ENCODE peak calls at places on chromosomes 12 and 14, in eight cellular contexts. One of them, this sample, is unnamed.

GRCh38 chr12:14723763-14724162 is 27.4 kb upstream of the GUCY2C start:
- DNase-seq in heart left ventricle: peak; percentile 36
- DNase-seq in H1: no peak
- DNase-seq in AG04450: peak; percentile 11
- DNase-seq in astrocyte: peak; percentile 8
- DNase-seq in CD4-positive, CD25-positive, alpha-beta regulatory T cell: peak; percentile 48
- DNase-seq in DND-41: peak; percentile 59
- DNase-seq in tibial artery: peak; percentile 23
- DNase-seq in this sample: no peak

GRCh38 chr12:6943387-6943718 is 263 bp upstream of the RNU7-1 start:
- DNase-seq in heart left ventricle: peak; percentile 89
- DNase-seq in H1: peak; percentile 72
- DNase-seq in AG04450: peak; percentile 83
- DNase-seq in astrocyte: peak; percentile 93
- DNase-seq in CD4-positive, CD25-positive, alpha-beta regulatory T cell: peak; percentile 78
- DNase-seq in DND-41: peak; percentile 85
- DNase-seq in tibial artery: peak; percentile 92
- DNase-seq in this sample: peak; percentile 84

GRCh38 chr14:64500088-64500487 is 3.5 kb downstream of the ZBTB25 start:
- DNase-seq in heart left ventricle: no peak
- DNase-seq in H1: no peak
- DNase-seq in AG04450: no peak
- DNase-seq in astrocyte: no peak
- DNase-seq in CD4-positive, CD25-positive, alpha-beta regulatory T cell: no peak
- DNase-seq in DND-41: no peak
- DNase-seq in tibial artery: no peak
- DNase-seq in this sample: no peak

GRCh38 chr14:101828038-101828437 is 66.5 kb downstream of the PPP2R5C start:
- DNase-seq in heart left ventricle: no peak
- DNase-seq in H1: no peak
- DNase-seq in AG04450: no peak
- DNase-seq in astrocyte: no peak
- DNase-seq in CD4-positive, CD25-positive, alpha-beta regulatory T cell: no peak
- DNase-seq in DND-41: no peak
- DNase-seq in tibial artery: no peak
- DNase-seq in this sample: no peak

GRCh38 chr14:35944847-35945246 is 118.7 kb downstream of the BRMS1L start:
- DNase-seq in heart left ventricle: no peak
- DNase-seq in H1: peak; percentile 67
- DNase-seq in AG04450: no peak
- DNase-seq in astrocyte: no peak
- DNase-seq in CD4-positive, CD25-positive, alpha-beta regulatory T cell: no peak
- DNase-seq in DND-41: peak; percentile 29
- DNase-seq in tibial artery: no peak
- DNase-seq in this sample: peak; percentile 37

GRCh38 chr14:89000007-89000942 is 175.8 kb downstream of the TTC8 start:
- DNase-seq in heart left ventricle: no peak
- DNase-seq in H1: no peak
- DNase-seq in AG04450: peak; percentile 88
- DNase-seq in astrocyte: peak; percentile 96
- DNase-seq in CD4-positive, CD25-positive, alpha-beta regulatory T cell: no peak
- DNase-seq in DND-41: peak; percentile 39
- DNase-seq in tibial artery: no peak
- DNase-seq in this sample: no peak

GRCh38 chr12:124170756-124171155 is 124.1 kb upstream of the RFLNA start:
- DNase-seq in heart left ventricle: no peak
- DNase-seq in H1: no peak
- DNase-seq in AG04450: no peak
- DNase-seq in astrocyte: peak; percentile 6
- DNase-seq in CD4-positive, CD25-positive, alpha-beta regulatory T cell: no peak
- DNase-seq in DND-41: no peak
- DNase-seq in tibial artery: no peak
- DNase-seq in this sample: no peak

GRCh38 chr12:106090586-106091411 is 48.0 kb downstream of the NUAK1 start:
- DNase-seq in heart left ventricle: peak; percentile 71
- DNase-seq in H1: no peak
- DNase-seq in AG04450: no peak
- DNase-seq in astrocyte: peak; percentile 91
- DNase-seq in CD4-positive, CD25-positive, alpha-beta regulatory T cell: no peak
- DNase-seq in DND-41: no peak
- DNase-seq in tibial artery: peak; percentile 81
- DNase-seq in this sample: no peak

GRCh38 chr12:117718141-117718540 is 250.6 kb downstream of the KSR2 start:
- DNase-seq in heart left ventricle: no peak
- DNase-seq in H1: no peak
- DNase-seq in AG04450: no peak
- DNase-seq in astrocyte: no peak
- DNase-seq in CD4-positive, CD25-positive, alpha-beta regulatory T cell: no peak
- DNase-seq in DND-41: no peak
- DNase-seq in tibial artery: no peak
- DNase-seq in this sample: no peak

DNA sequence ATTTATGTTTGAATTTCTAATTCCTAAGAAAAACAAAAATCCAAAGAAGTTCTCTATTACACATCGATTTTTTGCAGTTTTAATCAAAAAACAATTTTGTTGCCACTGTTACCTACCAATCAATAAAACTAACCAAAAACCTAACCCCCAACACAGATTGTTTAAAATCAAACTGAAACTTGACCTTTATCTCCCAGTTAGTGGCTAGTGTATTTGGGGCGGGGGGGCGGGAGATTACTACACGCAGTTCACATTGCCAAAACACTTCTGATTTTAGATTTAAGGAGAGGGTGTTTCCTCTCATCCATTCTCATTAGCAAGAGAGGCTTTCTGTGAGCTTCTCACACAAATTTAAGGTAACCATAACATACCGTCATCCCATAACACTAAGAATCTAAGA is 6.4 kb downstream of the CDC42BPB start:
- DNase-seq in heart left ventricle: no peak
- DNase-seq in H1: no peak
- DNase-seq in AG04450: no peak
- DNase-seq in astrocyte: no peak
- DNase-seq in CD4-positive, CD25-positive, alpha-beta regulatory T cell: no peak
- DNase-seq in DND-41: no peak
- DNase-seq in tibial artery: no peak
- DNase-seq in this sample: no peak
- H3K4me3 ChIP-seq in heart left ventricle: no peak overlapping the region
- H3K4me3 ChIP-seq in H1: no peak overlapping the region
- H3K4me3 ChIP-seq in AG04450: no peak overlapping the region
- H3K4me3 ChIP-seq in astrocyte: no peak overlapping the region
- H3K4me3 ChIP-seq in CD4-positive, CD25-positive, alpha-beta regulatory T cell: no peak overlapping the region
- H3K4me3 ChIP-seq in DND-41: no peak overlapping the region
- H3K4me3 ChIP-seq in tibial artery: no peak overlapping the region
- H3K4me3 ChIP-seq in this sample: no peak overlapping the region

GRCh38 chr14:75431827-75432226 is 4.0 kb downstream of the JDP2 start:
- DNase-seq in heart left ventricle: no peak
- DNase-seq in H1: no peak
- DNase-seq in AG04450: no peak
- DNase-seq in astrocyte: no peak
- DNase-seq in CD4-positive, CD25-positive, alpha-beta regulatory T cell: no peak
- DNase-seq in DND-41: no peak
- DNase-seq in tibial artery: no peak
- DNase-seq in this sample: no peak

GRCh38 chr14:75430106-75430505 is 2.3 kb downstream of the JDP2 start:
- DNase-seq in heart left ventricle: no peak
- DNase-seq in H1: no peak
- DNase-seq in AG04450: no peak
- DNase-seq in astrocyte: no peak
- DNase-seq in CD4-positive, CD25-positive, alpha-beta regulatory T cell: no peak
- DNase-seq in DND-41: no peak
- DNase-seq in tibial artery: peak; percentile 73
- DNase-seq in this sample: no peak

GRCh38 chr14:75432406-75432805 is 4.6 kb downstream of the JDP2 start:
- DNase-seq in heart left ventricle: no peak
- DNase-seq in H1: no peak
- DNase-seq in AG04450: no peak
- DNase-seq in astrocyte: no peak
- DNase-seq in CD4-positive, CD25-positive, alpha-beta regulatory T cell: no peak
- DNase-seq in DND-41: no peak
- DNase-seq in tibial artery: no peak
- DNase-seq in this sample: no peak

GRCh38 chr14:75430526-75430925 is 2.7 kb downstream of the JDP2 start:
- DNase-seq in heart left ventricle: no peak
- DNase-seq in H1: no peak
- DNase-seq in AG04450: no peak
- DNase-seq in astrocyte: peak; percentile 38
- DNase-seq in CD4-positive, CD25-positive, alpha-beta regulatory T cell: no peak
- DNase-seq in DND-41: no peak
- DNase-seq in tibial artery: peak; percentile 70
- DNase-seq in this sample: no peak

DNA sequence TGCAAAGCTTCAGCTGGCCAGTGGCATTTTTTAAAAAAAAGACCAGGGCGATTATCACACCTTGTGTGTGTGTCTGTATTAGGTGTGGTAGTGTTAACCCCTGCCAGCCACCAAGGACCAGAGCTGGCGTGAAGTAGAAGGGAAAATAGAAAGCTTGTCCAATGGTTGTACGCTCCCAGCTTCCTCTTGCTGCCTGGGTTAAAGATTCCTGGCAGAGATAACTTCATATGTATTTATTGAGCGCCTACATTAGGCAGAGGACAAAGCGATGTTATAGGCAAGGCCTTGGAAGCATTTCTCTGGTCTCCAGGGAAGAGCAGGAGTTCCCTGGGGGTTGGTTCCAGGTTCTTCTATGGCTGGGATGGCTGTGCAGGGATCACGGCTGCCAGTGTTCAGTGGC is 3.2 kb downstream of the JDP2 start:
- DNase-seq in heart left ventricle: no peak
- DNase-seq in H1: no peak
- DNase-seq in AG04450: no peak
- DNase-seq in astrocyte: no peak
- DNase-seq in CD4-positive, CD25-positive, alpha-beta regulatory T cell: no peak
- DNase-seq in DND-41: no peak
- DNase-seq in tibial artery: no peak
- DNase-seq in this sample: no peak
- H3K27ac ChIP-seq in heart left ventricle: peak overlapping the region; percentile 7
- H3K27ac ChIP-seq in H1: no peak overlapping the region
- H3K27ac ChIP-seq in AG04450: no peak overlapping the region
- H3K27ac ChIP-seq in astrocyte: no peak overlapping the region
- H3K27ac ChIP-seq in CD4-positive, CD25-positive, alpha-beta regulatory T cell: no peak overlapping the region
- H3K27ac ChIP-seq in DND-41: no peak overlapping the region
- H3K27ac ChIP-seq in tibial artery: peak overlapping the region; percentile 3
- H3K27ac ChIP-seq in this sample: no peak overlapping the region

GRCh38 chr12:130875193-130875592 is 3.3 kb downstream of the RAN start:
- DNase-seq in heart left ventricle: no peak
- DNase-seq in H1: no peak
- DNase-seq in AG04450: no peak
- DNase-seq in astrocyte: no peak
- DNase-seq in CD4-positive, CD25-positive, alpha-beta regulatory T cell: no peak
- DNase-seq in DND-41: no peak
- DNase-seq in tibial artery: no peak
- DNase-seq in this sample: no peak

GRCh38 chr12:130873825-130874224 is 2.0 kb downstream of the RAN start:
- DNase-seq in heart left ventricle: no peak
- DNase-seq in H1: no peak
- DNase-seq in AG04450: no peak
- DNase-seq in astrocyte: no peak
- DNase-seq in CD4-positive, CD25-positive, alpha-beta regulatory T cell: no peak
- DNase-seq in DND-41: no peak
- DNase-seq in tibial artery: no peak
- DNase-seq in this sample: no peak

GRCh38 chr12:130876297-130876696 is 4.4 kb downstream of the RAN start:
- DNase-seq in heart left ventricle: no peak
- DNase-seq in H1: no peak
- DNase-seq in AG04450: no peak
- DNase-seq in astrocyte: no peak
- DNase-seq in CD4-positive, CD25-positive, alpha-beta regulatory T cell: no peak
- DNase-seq in DND-41: no peak
- DNase-seq in tibial artery: no peak
- DNase-seq in this sample: no peak

GRCh38 chr12:130873106-130873795 is 1.4 kb downstream of the RAN start:
- DNase-seq in heart left ventricle: no peak
- DNase-seq in H1: no peak
- DNase-seq in AG04450: no peak
- DNase-seq in astrocyte: no peak
- DNase-seq in CD4-positive, CD25-positive, alpha-beta regulatory T cell: no peak
- DNase-seq in DND-41: no peak
- DNase-seq in tibial artery: no peak
- DNase-seq in this sample: no peak

GRCh38 chr12:130874696-130875095 is 2.8 kb downstream of the RAN start:
- DNase-seq in heart left ventricle: no peak
- DNase-seq in H1: no peak
- DNase-seq in AG04450: no peak
- DNase-seq in astrocyte: no peak
- DNase-seq in CD4-positive, CD25-positive, alpha-beta regulatory T cell: no peak
- DNase-seq in DND-41: no peak
- DNase-seq in tibial artery: no peak
- DNase-seq in this sample: no peak
- H3K4me3 ChIP-seq in heart left ventricle: no peak overlapping the region
- H3K4me3 ChIP-seq in H1: no peak overlapping the region
- H3K4me3 ChIP-seq in AG04450: no peak overlapping the region
- H3K4me3 ChIP-seq in astrocyte: no peak overlapping the region
- H3K4me3 ChIP-seq in CD4-positive, CD25-positive, alpha-beta regulatory T cell: peak overlapping the region; percentile 95
- H3K4me3 ChIP-seq in DND-41: no peak overlapping the region
- H3K4me3 ChIP-seq in tibial artery: no peak overlapping the region
- H3K4me3 ChIP-seq in this sample: no peak overlapping the region

DNA sequence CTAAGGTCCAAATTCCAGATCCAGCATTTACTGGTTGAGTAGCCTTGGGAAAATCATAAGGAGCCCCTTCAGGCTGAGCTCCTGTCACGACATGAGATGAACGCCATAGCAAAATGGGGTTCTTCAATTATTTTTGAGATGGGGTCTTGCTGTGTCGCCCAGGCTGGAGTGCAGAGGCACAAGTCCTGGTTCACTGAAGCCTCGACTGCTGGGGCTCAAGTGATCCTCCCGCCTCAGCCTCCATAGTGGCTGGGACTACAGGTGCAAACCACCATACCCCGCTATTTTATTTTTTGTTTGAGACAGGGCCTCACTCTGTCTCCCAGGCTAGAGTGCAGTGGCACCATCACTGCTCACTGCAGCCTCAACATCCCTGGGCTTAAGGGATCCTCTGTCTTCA is 25.7 kb upstream of the GPR68 start:
- DNase-seq in heart left ventricle: no peak
- DNase-seq in H1: no peak
- DNase-seq in AG04450: no peak
- DNase-seq in astrocyte: no peak
- DNase-seq in CD4-positive, CD25-positive, alpha-beta regulatory T cell: no peak
- DNase-seq in DND-41: no peak
- DNase-seq in tibial artery: no peak
- DNase-seq in this sample: no peak
- H3K27ac ChIP-seq in heart left ventricle: no peak overlapping the region
- H3K27ac ChIP-seq in H1: no peak overlapping the region
- H3K27ac ChIP-seq in AG04450: no peak overlapping the region
- H3K27ac ChIP-seq in astrocyte: no peak overlapping the region
- H3K27ac ChIP-seq in CD4-positive, CD25-positive, alpha-beta regulatory T cell: no peak overlapping the region
- H3K27ac ChIP-seq in DND-41: no peak overlapping the region
- H3K27ac ChIP-seq in tibial artery: no peak overlapping the region
- H3K27ac ChIP-seq in this sample: no peak overlapping the region

This sample was measured in iPS DF 6.9.